ENCODE peak calls at places on chromosomes 5 and 9, in five cellular contexts. J is lower lobe of right lung, C is prostate gland, B is GM23338, W is DND-41. V is an unnamed sample. For H3K4me1, the result is how much of the 10 kb centered on the place peaks cover.

GRCh38 chr5:132678735-132679134 is 4.9 kb downstream of the IL4 start:
- DNase-seq in J (no peak), C (no peak), B (no peak), W (no peak), V (no peak)

GRCh38 chr9:124078641-124079040 is 67.1 kb downstream of the LHX2 start:
- DNase-seq in J (no peak), C (no peak), B (no peak), W (no peak), V (no peak)

GRCh38 chr5:9733456-9733855 is 103.3 kb upstream of the TAS2R1 start:
- DNase-seq in J (no peak), C (no peak), B (no peak), W (no peak), V (no peak)

GRCh38 chr5:88829053-88829452 is 53.9 kb downstream of the MEF2C start:
- DNase-seq in J (no peak), C (no peak), B (peak), W (no peak), V (no peak)

GRCh38 chr9:70111641-70112236 is 68.1 kb downstream of the MAMDC2 start:
- DNase-seq in J (no peak), C (no peak), B (no peak), W (no peak), V (no peak)

GRCh38 chr5:83322273-83322924 is 149.1 kb upstream of the VCAN start:
- DNase-seq in J (no peak), C (no peak), B (no peak), W (no peak), V (no peak)

GRCh38 chr5:76705574-76705973 is 10.4 kb upstream of the F2R start:
- DNase-seq in J (no peak), C (no peak), B (no peak), W (no peak), V (no peak)

GRCh38 chr9:127452481-127453092 is 1.3 kb downstream of the LRSAM1 start:
- DNase-seq in J (peak), C (peak), B (no peak), W (no peak), V (no peak)

GRCh38 chr5:178241688-178242231 is 9.2 kb upstream of the PHYKPL start:
- DNase-seq in J (peak), C (no peak), B (no peak), W (no peak), V (no peak)

GRCh38 chr5:96903300-96903699 is 27.0 kb downstream of the ERAP2 start:
- DNase-seq in J (no peak), C (no peak), B (no peak), W (no peak), V (no peak)

GRCh38 chr9:23073136-23073535 is 626.5 kb downstream of the DMRTA1 start:
- DNase-seq in J (no peak), C (no peak), B (no peak), W (no peak), V (no peak)

GRCh38 chr5:173395257-173395932 is 67.2 kb upstream of the STC2 start:
- DNase-seq in J (no peak), C (no peak), B (peak), W (no peak), V (no peak)

GRCh38 chr5:171258737-171259405 is 50.2 kb upstream of the TLX3 start:
- DNase-seq in J (no peak), C (no peak), B (no peak), W (no peak), V (no peak)

GRCh38 chr9:124011460-124012301 is at the start of gene LHX2:
- DNase-seq in J (no peak), C (no peak), B (peak), W (no peak), V (no peak)

GRCh38 chr9:7961076-7961475 is 161.5 kb upstream of the DMAC1 start:
- DNase-seq in J (no peak), C (no peak), B (peak), W (no peak), V (no peak)

GRCh38 chr9:1049641-1050040 is 516 bp upstream of the DMRT2 start:
- DNase-seq in J (no peak), C (no peak), B (no peak), W (no peak), V (no peak)

GRCh38 chr5:94025788-94026473 is 284.5 kb upstream of the POU5F2 start:
- DNase-seq in J (no peak), C (no peak), B (peak), W (no peak), V (no peak)

GRCh38 chr5:123095694-123096120 is 6.7 kb downstream of the PRDM6 start:
- DNase-seq in J (no peak), C (no peak), B (no peak), W (no peak), V (no peak)

GRCh38 chr9:99030082-99030481 is 74.8 kb upstream of the TGFBR1 start:
- DNase-seq in J (no peak), C (no peak), B (no peak), W (no peak), V (no peak)

GRCh38 chr5:38167562-38167996 is 90.8 kb upstream of the EGFLAM start:
- DNase-seq in J (no peak), C (peak), B (peak), W (no peak), V (no peak)

GRCh38 chr9:126508171-126508591 is 105.5 kb upstream of the LMX1B start:
- DNase-seq in J (peak), C (no peak), B (no peak), W (no peak), V (no peak)

GRCh38 chr5:168916266-168916665 is 337.1 kb upstream of the PANK3 start:
- DNase-seq in J (no peak), C (no peak), B (peak), W (no peak), V (no peak)

GRCh38 chr5:75928992-75929391 is 154.2 kb upstream of the SV2C start:
- DNase-seq in J (no peak), C (no peak), B (no peak), W (no peak), V (no peak)

DNA sequence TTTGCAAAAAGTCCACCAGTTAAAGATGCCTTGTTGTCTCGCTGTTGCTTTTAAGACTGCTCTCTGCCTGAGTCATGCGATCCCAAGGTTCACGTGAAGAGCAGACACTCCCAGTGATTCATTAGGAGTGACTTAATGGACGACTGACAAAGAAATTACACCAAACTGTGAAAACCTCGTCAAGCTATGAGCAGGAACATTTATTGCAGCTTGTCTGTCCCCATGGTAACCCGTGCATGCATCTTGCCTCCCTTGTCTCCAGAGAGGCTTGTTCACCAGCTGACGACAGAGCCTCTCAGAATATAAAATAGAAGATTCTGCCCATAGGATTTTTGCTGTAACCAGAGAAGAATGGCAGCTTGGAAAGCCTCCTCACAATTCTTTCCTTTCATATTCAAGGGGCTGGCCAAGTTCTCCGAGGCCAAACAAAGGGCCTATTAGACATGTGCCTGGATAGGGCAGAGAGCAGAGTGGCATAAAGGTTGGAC is 352.7 kb downstream of the SPOCK1 start:
- DNase-seq in J (no peak), C (no peak), B (no peak), W (no peak), V (no peak)
- H3K4me1 ChIP-seq in J (under half), C (under half), B (under half), W (under half), V (under half)

GRCh38 chr5:25441810-25442209 is 797.0 kb upstream of the CDH10 start:
- DNase-seq in J (no peak), C (no peak), B (no peak), W (no peak), V (no peak)

GRCh38 chr5:25448646-25449045 is 803.9 kb upstream of the CDH10 start:
- DNase-seq in J (no peak), C (peak), B (peak), W (no peak), V (no peak)

GRCh38 chr5:25439025-25439424 is 794.2 kb upstream of the CDH10 start:
- DNase-seq in J (no peak), C (no peak), B (no peak), W (no peak), V (no peak)

GRCh38 chr5:25448190-25448621 is 803.4 kb upstream of the CDH10 start:
- DNase-seq in J (no peak), C (no peak), B (peak), W (no peak), V (no peak)

DNA sequence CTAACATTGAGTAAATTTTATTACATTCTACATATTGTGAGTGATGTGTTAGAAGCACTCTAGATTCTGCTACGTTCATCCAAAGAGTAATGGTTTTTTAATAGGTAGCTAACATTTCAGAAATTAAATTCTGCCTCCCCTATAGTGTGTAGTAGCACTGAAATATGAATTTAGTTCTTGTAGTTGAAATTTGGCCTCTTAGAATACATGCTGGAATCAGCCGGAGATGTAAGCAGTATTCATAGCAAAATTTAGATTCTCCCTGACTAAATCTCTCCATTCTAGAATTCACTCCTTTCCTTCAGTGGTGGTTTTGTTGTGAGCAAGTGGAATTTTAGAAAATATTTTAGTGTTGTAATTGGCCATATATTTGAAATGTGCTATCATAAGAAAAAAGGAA is 799.9 kb upstream of the CDH10 start:
- DNase-seq in J (no peak), C (no peak), B (no peak), W (no peak), V (no peak)
- H3K4me3 ChIP-seq in J (no peak), C (no peak), B (peak), W (no peak), V (no peak)

GRCh38 chr5:65062684-65063083 is 294.0 kb downstream of the CWC27 start:
- DNase-seq in J (no peak), C (no peak), B (no peak), W (no peak), V (no peak)

GRCh38 chr5:65061250-65061973 is 292.7 kb downstream of the CWC27 start:
- DNase-seq in J (no peak), C (no peak), B (no peak), W (peak), V (no peak)

GRCh38 chr5:65059681-65060598 is 291.2 kb downstream of the CWC27 start:
- DNase-seq in J (no peak), C (no peak), B (no peak), W (no peak), V (no peak)

GRCh38 chr5:65065112-65065511 is 296.4 kb downstream of the CWC27 start:
- DNase-seq in J (no peak), C (no peak), B (no peak), W (no peak), V (no peak)

DNA sequence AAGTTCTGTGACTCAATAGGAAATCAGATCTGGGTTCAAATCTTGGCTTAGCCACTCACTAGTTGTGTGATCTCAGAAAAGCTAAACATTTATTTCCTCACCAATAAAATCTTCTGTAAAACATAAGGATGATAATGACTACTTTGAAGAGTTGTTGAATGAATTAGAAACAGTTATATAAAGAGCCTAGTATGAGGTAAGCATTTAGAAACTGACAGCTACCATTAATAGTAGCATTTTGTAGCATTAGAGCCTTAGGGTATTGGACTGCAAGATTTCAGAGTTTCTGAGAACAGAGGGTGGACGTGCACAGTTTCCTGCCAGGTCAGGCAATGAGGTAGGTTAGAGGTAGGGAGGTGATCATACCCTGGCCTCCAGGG is 293.2 kb downstream of the CWC27 start:
- DNase-seq in J (no peak), C (no peak), B (no peak), W (no peak), V (no peak)
- H3K27ac ChIP-seq in J (no peak), C (no peak), B (no peak), W (no peak), V (no peak)

GRCh38 chr5:156476704-156477103 is 149.7 kb downstream of the SGCD start:
- DNase-seq in J (no peak), C (no peak), B (no peak), W (no peak), V (no peak)
- H3K4me1 ChIP-seq in J (under half), C (under half), B (under half), W (under half), V (under half)